ENCODE peak calls at places on chromosome 18, in nine cellular contexts. F is foreskin fibroblast, S is cardiac fibroblast, C is brain microvascular endothelial cell, E is mucosa of descending colon, W is thoracic aorta, X is GM12865, O is GM23338, G is right atrium auricular region. T is an unnamed sample.
A peak's percentile ranks its signal among the peaks of the same experiment; 100 is the strongest.

GRCh38 chr18:56888978-56889377 is 237.8 kb downstream of the WDR7 start:
- DNase-seq in S (no peak), W (no peak), E (no peak), F (peak; percentile 4), X (no peak), C (no peak), G (no peak), O (no peak), T (no peak)

GRCh38 chr18:7567487-7568425 is 640 bp downstream of the PTPRM start:
- DNase-seq in O (peak; percentile 78), F (peak; percentile 58), S (peak; percentile 70), W (no peak), C (peak; percentile 58), G (peak; percentile 71), E (peak; percentile 53), X (no peak), T (no peak)

GRCh38 chr18:11488175-11488574 is 121.2 kb upstream of the SLC35G4 start:
- DNase-seq in W (no peak), E (no peak), O (no peak), S (peak; percentile 42), F (no peak), X (no peak), G (no peak), C (peak; percentile 63), T (no peak)

GRCh38 chr18:2188258-2188657 is 383.0 kb downstream of the METTL4 start:
- DNase-seq in W (no peak), O (no peak), F (no peak), X (no peak), C (no peak), G (no peak), S (no peak), E (no peak), T (no peak)

GRCh38 chr18:39435209-39435608 is 1869.6 kb upstream of the CELF4 start:
- DNase-seq in C (no peak), S (no peak), X (no peak), O (no peak), E (no peak), F (no peak), W (no peak), G (no peak), T (no peak)

GRCh38 chr18:26003817-26004216 is 86.6 kb downstream of the SS18 start:
- DNase-seq in E (no peak), C (no peak), S (no peak), F (no peak), X (no peak), G (no peak), W (no peak), O (no peak), T (no peak)

GRCh38 chr18:46939337-46939963 is 22.0 kb downstream of the KATNAL2 start:
- DNase-seq in F (peak; percentile 89), W (no peak), C (peak; percentile 24), S (peak; percentile 43), O (peak; percentile 10), X (no peak), E (no peak), G (no peak), T (peak; percentile 51)

GRCh38 chr18:48222118-48222517 is 187.1 kb downstream of the ZBTB7C start:
- DNase-seq in E (no peak), W (no peak), C (peak; percentile 17), F (peak; percentile 4), X (peak; percentile 64), G (no peak), O (no peak), S (peak; percentile 72), T (no peak)

GRCh38 chr18:75135158-75135725 is 73.7 kb downstream of the PTGR3 start:
- DNase-seq in S (no peak), X (no peak), O (no peak), F (no peak), G (peak; percentile 42), E (no peak), C (no peak), W (no peak), T (no peak)

GRCh38 chr18:52152036-52152435 is 188.0 kb upstream of the DCC start:
- DNase-seq in W (no peak), G (no peak), F (no peak), E (no peak), S (no peak), C (no peak), O (no peak), X (peak; percentile 4), T (no peak)

GRCh38 chr18:10748641-10749040 is 222.8 kb downstream of the NAPG start:
- DNase-seq in C (peak; percentile 74), O (no peak), E (no peak), X (no peak), S (peak; percentile 3), G (no peak), F (no peak), W (no peak), T (no peak)

GRCh38 chr18:43442571-43442970 is 165.3 kb upstream of the SYT4 start:
- DNase-seq in E (no peak), X (no peak), W (no peak), C (peak; percentile 43), F (no peak), O (no peak), G (no peak), S (peak; percentile 19), T (no peak)

GRCh38 chr18:48996041-48996440 is 45.3 kb upstream of the SMAD7 start:
- DNase-seq in G (no peak), C (no peak), E (no peak), W (no peak), F (no peak), O (no peak), X (no peak), S (no peak), T (no peak)

GRCh38 chr18:24514439-24514838 is 54.0 kb downstream of the HRH4 start:
- DNase-seq in G (no peak), O (peak; percentile 88), X (peak; percentile 61), C (peak; percentile 67), E (no peak), W (no peak), F (no peak), S (peak; percentile 83), T (no peak)
- TF ChIP-seq CTCF in G (no peak), O (peak; percentile 65), X (peak; percentile 68), C (peak; percentile 60), E (peak; percentile 40), W (peak; percentile 23), F (peak; percentile 43), S (peak; percentile 53), T (peak; percentile 50)

GRCh38 chr18:78017869-78018268 is 768.2 kb downstream of the GALR1 start:
- DNase-seq in C (no peak), O (no peak), W (no peak), X (no peak), G (no peak), S (no peak), E (no peak), F (no peak), T (no peak)

DNA sequence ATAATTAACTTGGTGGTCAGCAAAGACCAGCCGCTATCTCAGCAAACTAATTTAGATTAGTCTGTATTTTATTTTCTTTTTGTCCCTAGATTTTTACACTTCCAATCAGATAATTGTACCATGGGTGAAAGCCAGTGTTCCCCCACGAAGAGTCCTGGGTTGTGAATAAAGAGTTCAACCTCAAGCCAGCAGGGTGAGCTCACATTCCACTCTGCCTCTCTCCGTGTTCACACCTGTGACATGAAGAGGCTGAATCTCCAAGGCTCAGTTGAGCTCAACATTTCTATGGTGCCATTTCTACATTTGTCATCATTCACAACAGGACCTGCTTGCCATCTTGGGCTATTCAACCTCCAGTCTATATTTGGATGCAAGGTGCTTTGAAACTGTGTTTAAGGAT is 771.5 kb downstream of the GALR1 start:
- DNase-seq in E (no peak), X (no peak), C (no peak), S (no peak), F (no peak), O (no peak), W (no peak), G (no peak), T (no peak)
- H3K4me3 ChIP-seq in E (no peak overlapping the region), X (no peak overlapping the region), C (no peak overlapping the region), S (no peak overlapping the region), F (no peak overlapping the region), O (no peak overlapping the region), W (no peak overlapping the region), G (no peak overlapping the region), T (no peak overlapping the region)

GRCh38 chr18:50647792-50648191 is 87.9 kb downstream of the MAPK4 start:
- DNase-seq in X (no peak), F (no peak), S (no peak), W (no peak), C (no peak), G (no peak), E (no peak), O (no peak), T (no peak)

GRCh38 chr18:50647237-50647636 is 87.3 kb downstream of the MAPK4 start:
- DNase-seq in C (no peak), E (no peak), G (no peak), O (no peak), F (no peak), W (no peak), S (no peak), X (no peak), T (no peak)

GRCh38 chr18:50644146-50644545 is 84.3 kb downstream of the MAPK4 start:
- DNase-seq in F (no peak), O (no peak), C (no peak), W (no peak), S (no peak), E (no peak), G (no peak), X (no peak), T (no peak)

GRCh38 chr18:50642439-50642838 is 82.6 kb downstream of the MAPK4 start:
- DNase-seq in F (no peak), X (no peak), S (no peak), C (no peak), G (no peak), E (no peak), O (no peak), W (no peak), T (no peak)

DNA sequence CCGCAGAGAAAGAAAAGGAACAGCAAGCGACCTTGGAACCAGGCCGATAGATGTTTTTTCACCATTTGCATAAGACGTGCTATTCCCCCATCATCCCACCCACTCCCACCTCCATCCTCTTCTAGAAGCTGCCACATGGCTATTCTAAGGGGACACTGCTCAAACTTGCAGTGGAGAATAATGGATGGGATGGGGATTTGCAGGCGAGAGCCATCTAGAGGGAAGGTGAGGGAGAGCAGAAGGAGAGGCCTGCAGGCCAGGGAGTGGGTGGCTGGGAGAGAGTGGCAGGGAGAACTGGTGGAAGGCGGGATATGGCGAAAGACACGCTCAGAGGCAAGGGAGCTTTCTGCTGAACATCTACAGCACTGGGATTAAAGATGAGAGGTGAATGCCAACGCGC is 84.9 kb downstream of the MAPK4 start:
- DNase-seq in S (no peak), C (no peak), F (no peak), W (no peak), O (peak; percentile 84), E (no peak), G (no peak), X (peak; percentile 11), T (no peak)
- TF ChIP-seq CTCF in S (peak; percentile 6), C (peak; percentile 37), F (no peak), W (no peak), O (peak; percentile 81), E (no peak), G (no peak), X (peak; percentile 32), T (no peak)

GRCh38 chr18:27061488-27062095 is 123.5 kb downstream of the CHST9 start:
- DNase-seq in E (no peak), X (no peak), F (no peak), O (no peak), S (no peak), W (no peak), C (no peak), G (no peak), T (no peak)

GRCh38 chr18:27062802-27063201 is 122.3 kb downstream of the CHST9 start:
- DNase-seq in F (no peak), X (no peak), O (no peak), C (no peak), G (no peak), S (no peak), W (no peak), E (no peak), T (no peak)

GRCh38 chr18:27057459-27058302 is 127.4 kb downstream of the CHST9 start:
- DNase-seq in S (no peak), C (no peak), F (no peak), E (no peak), O (no peak), G (no peak), W (no peak), X (no peak), T (no peak)
- H3K4me3 ChIP-seq in S (no peak overlapping the region), C (no peak overlapping the region), F (no peak overlapping the region), E (no peak overlapping the region), O (no peak overlapping the region), G (no peak overlapping the region), W (no peak overlapping the region), X (no peak overlapping the region), T (no peak overlapping the region)